ENCODE peak calls at places on chromosomes 3 and 15, in nine cellular contexts. K is upper lobe of right lung, Y is substantia nigra, J is esophagus squamous epithelium, Q is H9, B is A549, O is right cardiac atrium, W is heart left ventricle, P is ovary. N is an unnamed sample.

GRCh38 chr3:117074833-117075232 is 365.3 kb downstream of the TUSC7 start:
- DNase-seq in K (no peak), Y (no peak), J (no peak), Q (no peak), B (no peak), O (no peak), W (no peak), P (no peak), N (no peak)

GRCh38 chr15:71443538-71443937 is 328.3 kb downstream of the THSD4 start:
- DNase-seq in K (peak), Y (no peak), J (no peak), Q (peak), B (peak), O (peak), W (no peak), P (peak), N (peak)

GRCh38 chr3:62604746-62605351 is 231.5 kb upstream of the FEZF2 start:
- DNase-seq in K (no peak), Y (no peak), J (no peak), Q (no peak), B (no peak), O (no peak), W (no peak), P (no peak), N (no peak)

GRCh38 chr3:94564247-94564646 is 501.4 kb downstream of the NSUN3 start:
- DNase-seq in K (no peak), Y (no peak), J (no peak), Q (no peak), B (no peak), O (no peak), W (no peak), P (no peak), N (no peak)

GRCh38 chr3:8793242-8793641 is 23.8 kb upstream of the OXTR start:
- DNase-seq in K (no peak), Y (no peak), J (no peak), Q (no peak), B (peak), O (no peak), W (no peak), P (no peak), N (no peak)

GRCh38 chr3:134640378-134640777 is 10.4 kb downstream of the KY start:
- DNase-seq in K (no peak), Y (no peak), J (no peak), Q (peak), B (no peak), O (no peak), W (no peak), P (no peak), N (no peak)

GRCh38 chr15:81113204-81113657 is 20.8 kb upstream of the CFAP161 start:
- DNase-seq in K (no peak), Y (no peak), J (no peak), Q (no peak), B (no peak), O (no peak), W (no peak), P (no peak), N (no peak)

GRCh38 chr3:196666001-196666867 is 26.7 kb downstream of the NRROS start:
- DNase-seq in K (no peak), Y (peak), J (no peak), Q (peak), B (no peak), O (no peak), W (no peak), P (no peak), N (no peak)

GRCh38 chr3:72234394-72234793 is 449.4 kb upstream of the PROK2 start:
- DNase-seq in K (no peak), Y (no peak), J (no peak), Q (no peak), B (no peak), O (no peak), W (no peak), P (peak), N (no peak)

GRCh38 chr15:71962537-71962936 is 152.2 kb downstream of the NR2E3 start:
- DNase-seq in K (no peak), Y (no peak), J (no peak), Q (no peak), B (no peak), O (no peak), W (no peak), P (no peak), N (no peak)

GRCh38 chr3:115913069-115913686 is 289.9 kb downstream of the GAP43 start:
- DNase-seq in K (no peak), Y (no peak), J (no peak), Q (no peak), B (peak), O (no peak), W (no peak), P (no peak), N (no peak)

GRCh38 chr3:119891944-119892721 is 110.2 kb downstream of the NR1I2 start:
- DNase-seq in K (no peak), Y (no peak), J (no peak), Q (peak), B (peak), O (no peak), W (no peak), P (peak), N (peak)

GRCh38 chr3:119898478-119899177 is 116.7 kb downstream of the NR1I2 start:
- DNase-seq in K (no peak), Y (no peak), J (no peak), Q (no peak), B (no peak), O (no peak), W (no peak), P (no peak), N (no peak)

GRCh38 chr3:119893769-119894168 is 111.9 kb downstream of the NR1I2 start:
- DNase-seq in K (no peak), Y (no peak), J (no peak), Q (no peak), B (no peak), O (no peak), W (no peak), P (no peak), N (no peak)

GRCh38 chr3:119899178-119899511 is 117.2 kb downstream of the NR1I2 start:
- DNase-seq in K (no peak), Y (no peak), J (no peak), Q (no peak), B (no peak), O (no peak), W (no peak), P (no peak), N (no peak)

DNA sequence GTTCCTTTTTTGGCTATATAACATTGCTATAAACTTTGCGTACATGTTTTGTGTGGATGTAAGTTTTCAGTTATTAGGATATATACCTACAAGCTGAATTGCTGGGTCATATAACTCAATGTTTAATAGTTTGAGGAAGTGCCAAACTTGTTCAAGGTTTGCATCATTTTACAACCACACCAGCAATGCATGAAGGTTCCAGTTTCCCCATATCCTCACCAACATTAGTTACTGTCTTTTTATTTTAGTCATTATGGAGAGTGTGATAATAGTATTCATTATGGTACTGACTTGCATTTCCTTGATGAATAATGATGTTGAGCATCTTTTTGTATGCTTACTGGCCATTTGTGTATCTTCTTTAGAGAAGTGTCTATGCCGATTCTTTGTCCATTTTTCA is 112.3 kb downstream of the NR1I2 start:
- DNase-seq in K (no peak), Y (no peak), J (no peak), Q (no peak), B (no peak), O (no peak), W (no peak), P (no peak), N (no peak)
- H3K27ac ChIP-seq in K (no peak), Y (no peak), J (no peak), Q (no peak), B (no peak), O (no peak), W (no peak), P (no peak), N (no peak)

GRCh38 chr3:108861401-108861800 is 38.8 kb downstream of the TRAT1 start:
- DNase-seq in K (no peak), Y (no peak), J (no peak), Q (no peak), B (no peak), O (no peak), W (no peak), P (no peak), N (no peak)
- H3K27ac ChIP-seq in K (no peak), Y (no peak), J (no peak), Q (no peak), B (no peak), O (no peak), W (no peak), P (no peak), N (no peak)

DNA sequence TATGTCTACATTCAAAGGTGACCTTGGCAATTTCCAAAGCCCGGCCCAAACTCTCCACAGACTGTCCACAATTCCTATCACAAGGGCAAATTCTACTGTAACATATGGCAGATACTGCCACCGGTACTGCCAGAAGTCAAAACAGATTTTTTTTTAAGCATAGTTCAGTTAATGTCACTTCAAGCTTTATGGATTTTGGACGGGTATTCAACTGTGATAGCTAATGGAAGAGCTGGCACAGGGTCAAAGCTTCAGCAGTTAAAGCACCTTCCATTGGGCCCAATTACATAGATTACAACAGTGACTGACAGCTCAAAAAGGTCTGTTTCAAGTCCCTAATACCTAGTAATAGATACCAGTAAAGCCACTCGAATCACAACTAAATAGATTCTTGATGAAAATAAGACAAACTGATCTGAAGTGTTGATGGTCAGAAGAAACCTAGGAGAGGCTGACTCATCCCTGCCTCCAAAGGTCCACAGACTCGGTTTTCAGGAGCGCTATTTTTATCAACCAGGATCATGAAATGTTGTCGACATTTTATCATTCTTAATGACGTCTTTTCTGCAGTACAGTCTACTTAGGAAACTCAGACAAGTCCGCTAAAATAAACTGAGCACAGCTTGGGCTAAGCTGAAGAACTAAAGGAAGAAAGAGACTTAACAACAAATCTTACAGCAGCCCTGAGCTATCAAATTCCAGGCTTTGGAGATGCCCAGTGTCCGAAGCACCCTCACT is 38.7 kb downstream of the ANXA2 start:
- DNase-seq in K (no peak), Y (no peak), J (no peak), Q (no peak), B (no peak), O (no peak), W (no peak), P (no peak), N (no peak)
- H3K27ac ChIP-seq in K (no peak), Y (no peak), J (no peak), Q (no peak), B (peak), O (peak), W (peak), P (no peak), N (no peak)

GRCh38 chr3:148991219-148992026 is at the start of gene GYG1:
- DNase-seq in K (peak), Y (peak), J (peak), Q (peak), B (peak), O (peak), W (peak), P (peak), N (peak)
- H3K27ac ChIP-seq in K (peak), Y (peak), J (peak), Q (no peak), B (peak), O (peak), W (peak), P (peak), N (peak)

GRCh38 chr3:12184541-12184940 is 25.8 kb upstream of the TIMP4 start:
- DNase-seq in K (no peak), Y (no peak), J (no peak), Q (no peak), B (no peak), O (no peak), W (no peak), P (no peak), N (no peak)
- H3K27ac ChIP-seq in K (no peak), Y (no peak), J (no peak), Q (no peak), B (peak), O (no peak), W (no peak), P (peak), N (no peak)

GRCh38 chr15:62051166-62051565 is 9.1 kb downstream of the VPS13C start:
- DNase-seq in K (no peak), Y (no peak), J (no peak), Q (no peak), B (no peak), O (no peak), W (no peak), P (no peak), N (no peak)
- H3K27ac ChIP-seq in K (no peak), Y (no peak), J (no peak), Q (no peak), B (no peak), O (no peak), W (no peak), P (no peak), N (no peak)

DNA sequence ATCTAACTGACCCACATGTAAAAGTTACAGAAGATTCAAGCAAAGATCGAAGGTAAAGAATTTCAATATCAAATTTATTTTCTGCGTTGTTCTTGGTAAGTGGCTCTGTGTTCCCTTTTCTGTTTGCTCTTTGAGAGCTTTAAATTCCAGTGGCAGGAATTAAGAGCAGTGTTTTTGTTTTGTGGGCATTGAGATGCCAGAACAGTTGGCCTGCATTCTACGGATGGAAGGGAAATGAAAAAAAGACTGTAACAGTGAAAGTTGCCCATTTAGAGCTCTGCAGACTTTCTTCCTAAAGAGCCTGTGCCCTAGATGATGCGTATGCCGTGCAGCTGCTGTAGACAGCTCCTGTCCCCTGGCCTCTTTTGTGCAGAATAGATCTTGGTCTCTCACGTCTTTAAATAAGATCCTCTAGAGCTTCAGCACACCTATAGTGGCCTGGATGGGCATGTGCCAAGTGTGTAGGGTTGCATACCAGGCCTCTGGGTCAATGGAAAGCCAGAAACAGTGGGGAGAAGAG is 58.8 kb downstream of the KAT2B start:
- DNase-seq in K (no peak), Y (no peak), J (no peak), Q (no peak), B (no peak), O (no peak), W (no peak), P (no peak), N (no peak)
- H3K27ac ChIP-seq in K (no peak), Y (peak), J (no peak), Q (no peak), B (no peak), O (no peak), W (no peak), P (no peak), N (no peak)

DNA sequence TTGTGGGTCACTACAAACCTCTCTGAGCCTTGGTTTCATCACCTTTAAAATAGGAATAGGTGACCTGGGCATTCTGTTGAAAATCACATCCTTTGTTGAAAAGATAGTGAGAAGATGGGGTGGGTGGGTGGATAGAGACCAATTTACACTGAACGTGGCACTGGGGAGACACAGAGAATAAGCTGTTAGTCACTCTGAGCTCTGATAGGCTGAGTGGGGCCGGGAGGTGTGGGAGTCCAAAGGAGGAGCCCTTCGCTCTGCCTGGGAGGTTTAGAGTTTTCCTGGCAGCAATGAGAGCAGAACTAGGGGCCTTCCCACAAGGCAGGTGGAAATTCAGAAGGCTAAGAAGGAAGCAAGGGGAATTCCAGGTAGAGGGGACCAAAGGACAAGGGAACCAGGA is 272.6 kb downstream of the RPLP1 start:
- DNase-seq in K (no peak), Y (no peak), J (no peak), Q (no peak), B (no peak), O (no peak), W (no peak), P (no peak), N (no peak)
- H3K27ac ChIP-seq in K (no peak), Y (no peak), J (no peak), Q (no peak), B (no peak), O (no peak), W (no peak), P (no peak), N (no peak)

N was measured in OCI-LY7.